ENCODE peak calls at places on chromosome 17, in five cellular contexts. R is tibial nerve, Z is ovary, P is A549, Y is IMR-90. A is an unnamed sample.

GRCh38 chr17:62913971-62914370 is 52.1 kb upstream of the TANC2 start:
- DNase-seq in P (no peak), Z (no peak), R (no peak), Y (no peak), A (no peak)

GRCh38 chr17:28843810-28844137 is 1.2 kb upstream of the FAM222B start:
- DNase-seq in Y (no peak), R (no peak), P (no peak), Z (no peak), A (peak; percentile 54)

GRCh38 chr17:28493467-28493866 is 12.7 kb upstream of the FOXN1 start:
- DNase-seq in P (no peak), Y (peak; percentile 78), R (no peak), Z (no peak), A (no peak)

GRCh38 chr17:5241861-5242671 is 7.4 kb upstream of the SCIMP start:
- DNase-seq in R (no peak), Y (no peak), Z (no peak), P (no peak), A (no peak)

GRCh38 chr17:54404259-54404658 is 496.4 kb upstream of the TOM1L1 start:
- DNase-seq in P (no peak), R (no peak), Y (no peak), Z (no peak), A (no peak)

GRCh38 chr17:7745748-7746470 is 28.4 kb downstream of the DNAH2 start:
- DNase-seq in Y (peak; percentile 76), P (peak; percentile 75), R (peak; percentile 10), Z (peak; percentile 32), A (no peak)

GRCh38 chr17:4559851-4560820 is at the start of gene GGT6:
- DNase-seq in R (no peak), Z (peak; percentile 54), P (no peak), Y (no peak), A (no peak)

GRCh38 chr17:14091367-14091766 is 22.1 kb downstream of the COX10 start:
- DNase-seq in P (no peak), Y (peak; percentile 67), Z (no peak), R (no peak), A (no peak)

GRCh38 chr17:27956601-27957445 is 63.7 kb upstream of the LYRM9 start:
- DNase-seq in P (no peak), Z (no peak), Y (peak; percentile 2), R (no peak), A (no peak)

GRCh38 chr17:28811594-28812135 is 30.9 kb downstream of the FAM222B start:
- DNase-seq in R (no peak), Z (no peak), Y (peak; percentile 21), P (peak; percentile 65), A (no peak)

GRCh38 chr17:51188321-51188853 is 22.2 kb downstream of the NME2 start:
- DNase-seq in P (no peak), Z (no peak), R (no peak), Y (no peak), A (no peak)

GRCh38 chr17:42514279-42514678 is 21.8 kb upstream of the NAGLU start:
- DNase-seq in Z (no peak), P (no peak), R (no peak), Y (no peak), A (no peak)

GRCh38 chr17:4786111-4786491 is at the start of gene VMO1:
- DNase-seq in Z (no peak), Y (no peak), R (no peak), P (no peak), A (no peak)

GRCh38 chr17:76772842-76773521 is 35.1 kb downstream of the MFSD11 start:
- DNase-seq in Y (peak; percentile 70), Z (no peak), P (no peak), R (no peak), A (no peak)

GRCh38 chr17:67258836-67259468 is 14.0 kb upstream of the HELZ start:
- DNase-seq in Y (no peak), R (no peak), Z (no peak), P (no peak), A (no peak)

GRCh38 chr17:16516594-16517018 is 24.6 kb upstream of the LRRC75A start:
- DNase-seq in Y (peak; percentile 80), P (peak; percentile 63), R (peak; percentile 20), Z (peak; percentile 50), A (no peak)

GRCh38 chr17:81241648-81242420 is 2.7 kb downstream of the NDUFAF8 start:
- DNase-seq in R (peak; percentile 49), Y (peak; percentile 13), P (peak; percentile 89), Z (no peak), A (no peak)

GRCh38 chr17:77802333-77802615 is 156.2 kb upstream of the TNRC6C start:
- DNase-seq in Z (no peak), R (no peak), Y (no peak), P (no peak), A (no peak)

GRCh38 chr17:4236456-4236855 is 27.3 kb downstream of the ANKFY1 start:
- DNase-seq in Z (no peak), R (no peak), Y (peak; percentile 52), P (no peak), A (no peak)

GRCh38 chr17:17823433-17824118 is 13.2 kb downstream of the SREBF1 start:
- DNase-seq in Z (peak; percentile 85), R (peak; percentile 77), Y (peak; percentile 61), P (peak; percentile 98), A (peak; percentile 80)

GRCh38 chr17:17321356-17322025 is 18.3 kb downstream of the NT5M start:
- DNase-seq in P (no peak), Y (no peak), R (no peak), Z (no peak), A (peak; percentile 65)

GRCh38 chr17:9004132-9004960 is 17.0 kb upstream of the NTN1 start:
- DNase-seq in Z (no peak), P (no peak), Y (no peak), R (no peak), A (peak; percentile 70)
- H3K4me3 ChIP-seq in Z (no peak overlapping the region), P (no peak overlapping the region), Y (no peak overlapping the region), R (no peak overlapping the region), A (no peak overlapping the region)

DNA sequence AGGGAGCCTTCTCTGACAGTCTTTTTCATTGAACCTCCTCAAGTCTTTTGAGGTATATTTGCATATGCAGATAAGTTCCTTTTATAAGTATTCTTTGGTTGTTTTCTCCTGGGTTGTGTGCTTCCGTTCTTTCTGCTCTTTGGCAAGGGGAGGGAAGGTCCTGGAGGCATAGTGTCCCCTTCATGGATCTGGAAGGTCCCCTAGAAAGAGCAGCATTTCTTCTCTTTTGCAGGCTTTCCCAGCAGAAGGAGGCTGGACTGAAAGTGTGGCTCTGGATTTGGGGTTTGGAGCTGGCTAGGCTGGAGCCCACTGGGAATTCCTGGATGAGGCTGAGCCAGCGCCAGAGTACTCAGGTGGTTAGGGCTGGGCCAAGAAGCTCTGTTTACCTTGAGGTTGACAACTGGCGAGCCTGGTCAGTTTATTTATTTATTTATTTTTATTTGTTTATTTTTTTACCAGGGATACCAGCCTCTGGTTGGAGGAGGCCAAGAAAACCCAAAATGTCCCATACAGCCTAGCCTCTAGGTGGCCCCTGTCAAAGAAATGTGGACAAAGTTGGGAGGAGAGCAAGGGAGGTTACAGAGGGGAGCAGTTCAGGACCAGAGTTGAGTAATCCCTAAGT is 5.4 kb upstream of the TOP2A start:
- DNase-seq in P (peak; percentile 65), Z (no peak), Y (no peak), R (no peak), A (no peak)
- TF ChIP-seq CTCF in P (peak; percentile 41), Z (no peak), Y (no peak), R (no peak), A (no peak)

GRCh38 chr17:48540213-48540612 is 4.7 kb downstream of the HOXB2 start:
- DNase-seq in Z (no peak), R (no peak), P (no peak), Y (peak; percentile 37), A (no peak)
- TF ChIP-seq POLR2A in Z (no peak), R (no peak), P (no peak), Y (no peak), A (no peak)

DNA sequence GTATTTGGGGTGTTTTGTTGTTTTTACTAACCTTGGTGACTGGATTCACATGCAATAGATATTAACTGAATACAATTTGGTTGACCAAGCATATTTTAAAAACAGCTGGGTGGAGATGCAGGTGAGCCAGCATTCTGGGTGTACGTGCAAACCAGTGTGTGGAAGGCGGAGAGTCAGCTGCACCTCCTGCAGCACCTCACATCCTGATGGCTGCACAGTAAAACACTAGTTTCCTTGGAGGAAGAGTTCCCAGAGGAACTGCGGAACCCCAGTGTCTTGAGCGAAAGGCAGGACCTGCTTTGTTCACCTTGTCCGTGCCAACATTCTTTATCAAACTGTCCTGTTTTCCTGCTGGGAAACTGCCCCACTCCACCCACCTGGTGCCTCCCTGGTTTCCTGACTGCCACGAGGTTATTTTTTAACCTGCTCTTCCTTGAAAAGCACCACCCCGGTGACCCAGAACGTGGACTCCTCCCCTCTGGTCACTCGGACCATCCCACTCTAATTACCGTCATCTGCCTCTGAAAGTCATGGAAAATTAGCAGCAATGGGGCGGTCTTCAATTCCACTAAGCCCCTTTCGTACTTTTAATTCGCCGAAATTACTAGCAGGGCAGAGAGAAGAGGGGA is 1.0 kb upstream of the YPEL2 start:
- DNase-seq in P (peak; percentile 76), Y (no peak), R (peak; percentile 37), Z (peak; percentile 37), A (peak; percentile 88)
- H3K4me3 ChIP-seq in P (peak overlapping the region; percentile 99), Y (no peak overlapping the region), R (no peak overlapping the region), Z (no peak overlapping the region), A (no peak overlapping the region)

GRCh38 chr17:73546121-73546520 is 98.1 kb downstream of the SDK2 start:
- DNase-seq in R (no peak), P (no peak), Z (no peak), Y (no peak), A (no peak)
- TF ChIP-seq CTCF in R (no peak), P (no peak), Z (no peak), Y (no peak), A (no peak)

GRCh38 chr17:75665981-75666380 is 973 bp downstream of the RECQL5 start:
- DNase-seq in Y (no peak), Z (no peak), R (no peak), P (no peak), A (no peak)
- TF ChIP-seq POLR2A in Y (peak; percentile 21), Z (no peak), R (no peak), P (no peak), A (no peak)

DNA sequence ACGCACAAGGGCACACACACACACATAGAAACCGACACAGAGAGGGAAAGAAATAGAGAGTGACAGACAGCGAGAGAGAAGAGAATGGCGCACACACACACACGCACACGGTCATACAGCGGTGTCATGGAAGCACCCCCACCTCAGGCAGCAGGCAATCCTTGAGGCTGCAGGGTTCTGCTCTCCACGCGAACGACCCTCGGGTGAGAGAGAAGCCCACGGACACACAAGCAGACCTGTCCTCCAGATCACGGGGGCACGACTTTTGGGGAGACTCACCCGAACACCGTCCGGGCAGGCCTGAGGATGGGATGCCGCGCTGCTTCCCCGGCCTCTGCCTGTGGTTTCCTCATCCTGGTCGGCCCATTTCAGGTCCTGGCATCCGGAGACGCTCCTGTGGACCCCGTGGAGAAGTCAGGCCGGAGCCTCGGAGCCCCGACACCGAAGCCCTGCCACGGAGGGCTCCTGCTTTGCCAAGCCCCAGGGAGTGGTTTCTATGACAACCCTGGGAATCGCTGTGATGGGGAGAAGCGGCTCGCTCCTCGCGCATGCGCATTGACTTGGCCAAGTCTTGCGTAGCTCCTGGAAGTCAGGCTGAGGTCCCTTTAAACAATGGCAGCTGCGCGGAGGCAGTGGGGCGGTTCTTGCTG is 118.2 kb upstream of the KCNJ18 start:
- DNase-seq in P (no peak), R (peak; percentile 26), Z (peak; percentile 79), Y (peak; percentile 68), A (no peak)
- H3K4me3 ChIP-seq in P (no peak overlapping the region), R (peak overlapping the region; percentile 25), Z (peak overlapping the region; percentile 43), Y (peak overlapping the region; percentile 60), A (peak overlapping the region; percentile 20)

GRCh38 chr17:34413443-34414076 is 50.5 kb upstream of the CCL1 start:
- DNase-seq in P (no peak), Z (no peak), R (no peak), Y (no peak), A (no peak)
- TF ChIP-seq CTCF in P (no peak), Z (no peak), R (no peak), Y (no peak), A (no peak)

GRCh38 chr17:19341211-19341631 is 21.3 kb downstream of the B9D1 start:
- DNase-seq in Z (no peak), P (no peak), Y (no peak), R (no peak), A (no peak)
- TF ChIP-seq POLR2A in Z (no peak), P (no peak), Y (no peak), R (no peak), A (no peak)